ENCODE peak calls at places on chromosomes 2 and 18, in eight cellular contexts. One of them, this sample, is unnamed.

GRCh38 chr18:80119111-80119510 is 10.0 kb downstream of the ADNP2 start:
- DNase-seq in endothelial cell of umbilical vein: no peak
- DNase-seq in GM12878: no peak
- DNase-seq in SK-N-SH: no peak
- DNase-seq in K562: no peak
- DNase-seq in HepG2: no peak
- DNase-seq in H1: no peak
- DNase-seq in HCT116: no peak
- DNase-seq in this sample: no peak

GRCh38 chr18:74353169-74353775 is 37.6 kb downstream of the C18orf63 start:
- DNase-seq in GM12878: peak
- DNase-seq in SK-N-SH: peak
- DNase-seq in HepG2: peak
- DNase-seq in K562: peak
- DNase-seq in HCT116: peak
- DNase-seq in H1: peak
- DNase-seq in endothelial cell of umbilical vein: peak
- DNase-seq in this sample: peak

GRCh38 chr2:198700330-198700729 is 757.4 kb downstream of the SATB2 start:
- DNase-seq in HCT116: no peak
- DNase-seq in H1: no peak
- DNase-seq in GM12878: no peak
- DNase-seq in HepG2: no peak
- DNase-seq in K562: no peak
- DNase-seq in SK-N-SH: no peak
- DNase-seq in endothelial cell of umbilical vein: no peak
- DNase-seq in this sample: no peak

GRCh38 chr2:20016346-20016745 is 3.9 kb upstream of the MATN3 start:
- DNase-seq in HCT116: no peak
- DNase-seq in K562: no peak
- DNase-seq in SK-N-SH: no peak
- DNase-seq in GM12878: no peak
- DNase-seq in endothelial cell of umbilical vein: no peak
- DNase-seq in HepG2: no peak
- DNase-seq in H1: no peak
- DNase-seq in this sample: no peak

GRCh38 chr18:60568211-60568610 is 195.6 kb upstream of the MC4R start:
- DNase-seq in H1: no peak
- DNase-seq in GM12878: no peak
- DNase-seq in K562: no peak
- DNase-seq in endothelial cell of umbilical vein: no peak
- DNase-seq in HCT116: no peak
- DNase-seq in HepG2: no peak
- DNase-seq in SK-N-SH: no peak
- DNase-seq in this sample: no peak

GRCh38 chr18:58606236-58606635 is 22.7 kb downstream of the ALPK2 start:
- DNase-seq in GM12878: no peak
- DNase-seq in HCT116: no peak
- DNase-seq in H1: no peak
- DNase-seq in HepG2: peak
- DNase-seq in SK-N-SH: no peak
- DNase-seq in K562: no peak
- DNase-seq in endothelial cell of umbilical vein: no peak
- DNase-seq in this sample: no peak

GRCh38 chr2:241139531-241140444 is 9.5 kb downstream of the PASK start:
- DNase-seq in K562: no peak
- DNase-seq in HepG2: no peak
- DNase-seq in SK-N-SH: no peak
- DNase-seq in GM12878: no peak
- DNase-seq in HCT116: no peak
- DNase-seq in H1: no peak
- DNase-seq in endothelial cell of umbilical vein: no peak
- DNase-seq in this sample: no peak

GRCh38 chr2:67038195-67038594 is 358.9 kb upstream of the ETAA1 start:
- DNase-seq in HCT116: no peak
- DNase-seq in HepG2: no peak
- DNase-seq in GM12878: no peak
- DNase-seq in endothelial cell of umbilical vein: no peak
- DNase-seq in H1: no peak
- DNase-seq in SK-N-SH: no peak
- DNase-seq in K562: no peak
- DNase-seq in this sample: no peak

GRCh38 chr2:161842751-161843433 is 218.7 kb downstream of the SLC4A10 start:
- DNase-seq in endothelial cell of umbilical vein: no peak
- DNase-seq in K562: no peak
- DNase-seq in HepG2: no peak
- DNase-seq in GM12878: no peak
- DNase-seq in SK-N-SH: no peak
- DNase-seq in HCT116: no peak
- DNase-seq in H1: no peak
- DNase-seq in this sample: no peak

GRCh38 chr2:161843936-161844335 is 219.7 kb downstream of the SLC4A10 start:
- DNase-seq in GM12878: no peak
- DNase-seq in K562: no peak
- DNase-seq in HepG2: no peak
- DNase-seq in endothelial cell of umbilical vein: no peak
- DNase-seq in H1: no peak
- DNase-seq in HCT116: no peak
- DNase-seq in SK-N-SH: no peak
- DNase-seq in this sample: no peak

GRCh38 chr2:161847910-161848309 is 223.7 kb downstream of the SLC4A10 start:
- DNase-seq in endothelial cell of umbilical vein: no peak
- DNase-seq in K562: no peak
- DNase-seq in GM12878: no peak
- DNase-seq in HepG2: no peak
- DNase-seq in HCT116: no peak
- DNase-seq in SK-N-SH: no peak
- DNase-seq in H1: no peak
- DNase-seq in this sample: no peak

GRCh38 chr2:161839931-161840330 is 215.7 kb downstream of the SLC4A10 start:
- DNase-seq in HCT116: no peak
- DNase-seq in HepG2: no peak
- DNase-seq in K562: no peak
- DNase-seq in endothelial cell of umbilical vein: no peak
- DNase-seq in H1: no peak
- DNase-seq in GM12878: no peak
- DNase-seq in SK-N-SH: no peak
- DNase-seq in this sample: no peak

GRCh38 chr2:161844845-161845244 is 220.6 kb downstream of the SLC4A10 start:
- DNase-seq in HCT116: no peak
- DNase-seq in endothelial cell of umbilical vein: no peak
- DNase-seq in H1: no peak
- DNase-seq in SK-N-SH: no peak
- DNase-seq in K562: no peak
- DNase-seq in GM12878: no peak
- DNase-seq in HepG2: peak
- DNase-seq in this sample: no peak
- TF ChIP-seq POLR2AphosphoS5 in HCT116: no peak
- TF ChIP-seq POLR2AphosphoS5 in endothelial cell of umbilical vein: no peak
- TF ChIP-seq POLR2AphosphoS5 in H1: no peak
- TF ChIP-seq POLR2AphosphoS5 in SK-N-SH: no peak
- TF ChIP-seq POLR2AphosphoS5 in K562: no peak
- TF ChIP-seq POLR2AphosphoS5 in GM12878: no peak
- TF ChIP-seq POLR2AphosphoS5 in HepG2: no peak
- TF ChIP-seq POLR2AphosphoS5 in this sample: no peak

GRCh38 chr2:42493885-42494433 is at the start of gene KCNG3:
- DNase-seq in GM12878: no peak
- DNase-seq in HCT116: no peak
- DNase-seq in SK-N-SH: peak
- DNase-seq in K562: peak
- DNase-seq in HepG2: peak
- DNase-seq in endothelial cell of umbilical vein: peak
- DNase-seq in H1: no peak
- DNase-seq in this sample: no peak

GRCh38 chr2:42495234-42495581 is 1.4 kb upstream of the KCNG3 start:
- DNase-seq in H1: no peak
- DNase-seq in endothelial cell of umbilical vein: no peak
- DNase-seq in SK-N-SH: no peak
- DNase-seq in K562: no peak
- DNase-seq in GM12878: no peak
- DNase-seq in HCT116: no peak
- DNase-seq in HepG2: no peak
- DNase-seq in this sample: no peak

GRCh38 chr2:42495611-42496010 is 1.8 kb upstream of the KCNG3 start:
- DNase-seq in endothelial cell of umbilical vein: no peak
- DNase-seq in HCT116: no peak
- DNase-seq in H1: no peak
- DNase-seq in GM12878: no peak
- DNase-seq in HepG2: no peak
- DNase-seq in SK-N-SH: no peak
- DNase-seq in K562: no peak
- DNase-seq in this sample: no peak

GRCh38 chr2:42493468-42493884 is 306 bp downstream of the KCNG3 start:
- DNase-seq in GM12878: no peak
- DNase-seq in HepG2: no peak
- DNase-seq in K562: no peak
- DNase-seq in endothelial cell of umbilical vein: no peak
- DNase-seq in H1: no peak
- DNase-seq in SK-N-SH: peak
- DNase-seq in HCT116: no peak
- DNase-seq in this sample: no peak

DNA sequence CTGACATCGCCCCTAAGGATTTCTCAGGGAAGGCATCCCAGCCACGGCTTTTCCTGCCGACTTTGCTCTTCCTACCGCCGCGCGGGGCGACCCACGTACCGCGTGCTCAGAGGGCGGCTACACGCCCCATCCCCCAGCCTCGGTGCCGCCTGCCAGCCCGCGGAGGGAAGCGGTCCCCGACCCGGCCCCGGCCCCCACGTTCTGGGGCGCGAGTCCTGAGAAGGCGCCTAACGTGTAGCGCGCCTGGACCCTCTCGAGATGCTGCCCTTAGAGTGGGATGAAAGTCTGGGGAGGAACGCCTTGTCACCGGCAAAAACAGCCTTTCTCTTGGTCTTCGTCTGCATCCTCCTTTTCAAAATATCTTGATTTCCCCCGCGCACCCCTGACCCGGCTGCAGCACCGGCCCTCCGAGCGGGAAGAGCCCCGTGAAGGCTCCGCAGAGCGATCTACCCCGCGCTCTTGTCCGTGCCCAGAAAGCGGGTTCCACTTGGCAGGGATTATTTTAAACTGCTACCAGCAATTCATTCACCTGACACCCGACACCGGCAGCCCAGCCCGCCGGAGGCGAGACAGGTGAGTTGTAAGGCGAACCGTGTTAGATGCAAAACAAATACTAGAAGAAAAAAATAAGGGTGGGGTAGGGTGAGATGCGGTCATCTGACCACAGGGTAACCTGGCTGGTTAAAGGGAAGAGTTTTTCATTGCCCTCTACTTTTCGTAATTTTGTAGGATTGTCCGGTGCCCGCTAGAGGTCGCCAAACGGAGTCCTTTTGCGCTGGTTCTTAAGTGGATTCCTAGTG is 852 bp upstream of the KCNG3 start:
- DNase-seq in SK-N-SH: peak
- DNase-seq in HCT116: peak
- DNase-seq in endothelial cell of umbilical vein: peak
- DNase-seq in GM12878: peak
- DNase-seq in HepG2: peak
- DNase-seq in K562: peak
- DNase-seq in H1: peak
- DNase-seq in this sample: peak
- H3K9ac ChIP-seq in SK-N-SH: peak
- H3K9ac ChIP-seq in HCT116: peak
- H3K9ac ChIP-seq in endothelial cell of umbilical vein: peak
- H3K9ac ChIP-seq in GM12878: peak
- H3K9ac ChIP-seq in HepG2: peak
- H3K9ac ChIP-seq in K562: no peak
- H3K9ac ChIP-seq in H1: peak
- H3K9ac ChIP-seq in this sample: peak

GRCh38 chr2:128347701-128348504 is 29.2 kb upstream of the HS6ST1 start:
- DNase-seq in H1: no peak
- DNase-seq in K562: no peak
- DNase-seq in SK-N-SH: peak
- DNase-seq in GM12878: no peak
- DNase-seq in HepG2: no peak
- DNase-seq in HCT116: no peak
- DNase-seq in endothelial cell of umbilical vein: peak
- DNase-seq in this sample: no peak
- TF ChIP-seq POLR2AphosphoS5 in H1: no peak
- TF ChIP-seq POLR2AphosphoS5 in K562: no peak
- TF ChIP-seq POLR2AphosphoS5 in SK-N-SH: no peak
- TF ChIP-seq POLR2AphosphoS5 in GM12878: no peak
- TF ChIP-seq POLR2AphosphoS5 in HepG2: no peak
- TF ChIP-seq POLR2AphosphoS5 in HCT116: no peak
- TF ChIP-seq POLR2AphosphoS5 in endothelial cell of umbilical vein: no peak
- TF ChIP-seq POLR2AphosphoS5 in this sample: no peak

GRCh38 chr2:233980955-233981555 is 63.9 kb downstream of the TRPM8 start:
- DNase-seq in endothelial cell of umbilical vein: no peak
- DNase-seq in K562: no peak
- DNase-seq in HCT116: no peak
- DNase-seq in H1: no peak
- DNase-seq in SK-N-SH: no peak
- DNase-seq in GM12878: no peak
- DNase-seq in HepG2: no peak
- DNase-seq in this sample: no peak

GRCh38 chr2:233983445-233983844 is 66.3 kb downstream of the TRPM8 start:
- DNase-seq in K562: no peak
- DNase-seq in endothelial cell of umbilical vein: no peak
- DNase-seq in H1: no peak
- DNase-seq in HepG2: no peak
- DNase-seq in SK-N-SH: no peak
- DNase-seq in GM12878: no peak
- DNase-seq in HCT116: no peak
- DNase-seq in this sample: no peak

GRCh38 chr2:233979748-233980147 is 62.6 kb downstream of the TRPM8 start:
- DNase-seq in GM12878: no peak
- DNase-seq in K562: no peak
- DNase-seq in HepG2: no peak
- DNase-seq in SK-N-SH: no peak
- DNase-seq in HCT116: no peak
- DNase-seq in endothelial cell of umbilical vein: no peak
- DNase-seq in H1: no peak
- DNase-seq in this sample: no peak

GRCh38 chr2:233981574-233982420 is 64.6 kb downstream of the TRPM8 start:
- DNase-seq in SK-N-SH: no peak
- DNase-seq in GM12878: no peak
- DNase-seq in H1: no peak
- DNase-seq in endothelial cell of umbilical vein: no peak
- DNase-seq in K562: no peak
- DNase-seq in HepG2: peak
- DNase-seq in HCT116: no peak
- DNase-seq in this sample: no peak

DNA sequence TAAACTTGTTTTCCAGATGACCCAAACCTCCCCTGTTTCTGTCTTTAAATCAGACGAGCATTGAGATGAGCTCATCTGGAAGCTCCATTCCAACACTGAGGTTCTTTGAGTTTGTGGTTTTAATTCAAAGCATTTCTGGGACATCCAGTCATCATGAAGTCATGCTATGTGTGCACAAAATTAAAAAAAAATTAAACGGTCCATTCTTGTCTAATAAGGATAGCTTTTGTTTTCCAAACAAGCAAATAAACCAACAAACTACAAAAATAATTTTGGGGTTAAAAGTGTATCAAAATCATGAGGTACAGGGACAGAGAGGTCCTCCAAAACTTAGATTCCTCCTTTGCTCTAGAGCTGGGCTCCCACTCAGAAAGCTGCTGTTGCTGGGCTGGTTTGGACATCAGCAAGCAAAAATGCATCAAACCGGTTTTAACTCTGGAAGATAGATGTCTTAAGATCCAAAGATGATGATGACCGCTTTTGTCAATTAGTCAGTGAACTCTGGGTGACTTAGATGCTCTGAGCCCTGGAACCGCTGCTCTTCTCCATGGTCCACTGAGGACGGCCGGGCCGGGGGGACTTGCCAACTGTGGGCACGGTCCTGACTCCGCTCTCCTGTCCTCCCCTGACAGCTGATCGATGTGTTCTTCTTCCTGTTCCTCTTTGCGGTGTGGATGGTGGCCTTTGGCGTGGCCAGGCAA is 65.4 kb downstream of the TRPM8 start:
- DNase-seq in HCT116: no peak
- DNase-seq in HepG2: peak
- DNase-seq in GM12878: no peak
- DNase-seq in K562: no peak
- DNase-seq in SK-N-SH: no peak
- DNase-seq in endothelial cell of umbilical vein: no peak
- DNase-seq in H1: no peak
- DNase-seq in this sample: no peak
- H3K9ac ChIP-seq in HCT116: no peak
- H3K9ac ChIP-seq in HepG2: no peak
- H3K9ac ChIP-seq in GM12878: no peak
- H3K9ac ChIP-seq in K562: no peak
- H3K9ac ChIP-seq in SK-N-SH: peak
- H3K9ac ChIP-seq in endothelial cell of umbilical vein: no peak
- H3K9ac ChIP-seq in H1: no peak
- H3K9ac ChIP-seq in this sample: no peak

This sample was measured in SK-N-MC.